ENCODE peak calls at places on chromosome 19, in ten cellular contexts. F is prostate gland, R is transverse colon, Q is endothelial cell of umbilical vein, L is GM12878, K is stomach, I is HCT116, C is breast epithelium, N is upper lobe of left lung, B is K562. J is an unnamed sample. For H3K9me3, the result is how much of the 10 kb centered on the place peaks cover.

GRCh38 chr19:7973883-7974282 is 30.4 kb upstream of the TIMM44 start:
- DNase-seq in F (no peak), R (no peak), Q (no peak), L (no peak), K (no peak), I (no peak), C (no peak), N (no peak), B (no peak), J (no peak)

GRCh38 chr19:49854861-49855263 is 3.9 kb downstream of the PTOV1 start:
- DNase-seq in F (no peak), R (no peak), Q (no peak), L (no peak), K (no peak), I (no peak), C (no peak), N (no peak), B (no peak), J (no peak)

GRCh38 chr19:51094696-51095279 is 12.1 kb upstream of the KLK14 start:
- DNase-seq in F (no peak), R (no peak), Q (peak), L (no peak), K (peak), I (no peak), C (no peak), N (peak), B (peak), J (no peak)

GRCh38 chr19:13847033-13847899 is 29.7 kb upstream of the NANOS3 start:
- DNase-seq in F (peak), R (peak), Q (peak), L (no peak), K (peak), I (peak), C (peak), N (peak), B (peak), J (peak)

GRCh38 chr19:39164289-39164688 is 32.5 kb upstream of the NCCRP1 start:
- DNase-seq in F (no peak), R (no peak), Q (no peak), L (no peak), K (no peak), I (no peak), C (no peak), N (no peak), B (no peak), J (no peak)

GRCh38 chr19:50465986-50466771 is 10.1 kb upstream of the EMC10 start:
- DNase-seq in F (no peak), R (peak), Q (no peak), L (no peak), K (peak), I (peak), C (no peak), N (peak), B (peak), J (no peak)

GRCh38 chr19:49119411-49120324 is at the start of gene PPFIA3:
- DNase-seq in F (peak), R (peak), Q (peak), L (no peak), K (peak), I (no peak), C (peak), N (peak), B (peak), J (no peak)

GRCh38 chr19:19606021-19606420 is 12.5 kb downstream of the PBX4 start:
- DNase-seq in F (no peak), R (peak), Q (no peak), L (no peak), K (peak), I (peak), C (no peak), N (no peak), B (no peak), J (no peak)

GRCh38 chr19:8302734-8303133 is 5.4 kb downstream of the CD320 start:
- DNase-seq in F (no peak), R (no peak), Q (no peak), L (no peak), K (peak), I (no peak), C (no peak), N (peak), B (no peak), J (no peak)

GRCh38 chr19:41993612-41994483 is at the start of gene ATP1A3:
- DNase-seq in F (peak), R (peak), Q (peak), L (no peak), K (peak), I (peak), C (no peak), N (peak), B (peak), J (no peak)

GRCh38 chr19:48230555-48231129 is 25.1 kb downstream of the CARD8 start:
- DNase-seq in F (no peak), R (no peak), Q (no peak), L (no peak), K (no peak), I (no peak), C (no peak), N (no peak), B (peak), J (no peak)

GRCh38 chr19:49338023-49338677 is 2.9 kb downstream of the CD37 start:
- DNase-seq in F (no peak), R (no peak), Q (no peak), L (no peak), K (no peak), I (no peak), C (peak), N (no peak), B (no peak), J (no peak)

GRCh38 chr19:43532571-43532961 is 422 bp upstream of the ZNF575 start:
- DNase-seq in F (peak), R (peak), Q (no peak), L (no peak), K (peak), I (peak), C (peak), N (peak), B (no peak), J (no peak)

GRCh38 chr19:13872695-13873389 is 4.1 kb upstream of the NANOS3 start:
- DNase-seq in F (no peak), R (no peak), Q (peak), L (no peak), K (no peak), I (no peak), C (no peak), N (no peak), B (peak), J (no peak)

GRCh38 chr19:7145494-7145893 is 76.0 kb downstream of the ZNF557 start:
- DNase-seq in F (no peak), R (peak), Q (no peak), L (no peak), K (no peak), I (no peak), C (no peak), N (no peak), B (no peak), J (no peak)

GRCh38 chr19:5808120-5808816 is 3.4 kb downstream of the NRTN start:
- DNase-seq in F (no peak), R (no peak), Q (no peak), L (no peak), K (no peak), I (no peak), C (no peak), N (no peak), B (no peak), J (no peak)

GRCh38 chr19:50173144-50173543 is 10.1 kb upstream of the IZUMO2 start:
- DNase-seq in F (peak), R (peak), Q (no peak), L (peak), K (peak), I (no peak), C (no peak), N (no peak), B (peak), J (no peak)

GRCh38 chr19:16025108-16026101 is 50.9 kb upstream of the TPM4 start:
- DNase-seq in F (no peak), R (peak), Q (peak), L (no peak), K (peak), I (peak), C (peak), N (peak), B (peak), J (no peak)

GRCh38 chr19:33580026-33580644 is 41.6 kb upstream of the CHST8 start:
- DNase-seq in F (peak), R (no peak), Q (no peak), L (no peak), K (peak), I (no peak), C (peak), N (no peak), B (no peak), J (no peak)

GRCh38 chr19:52554216-52554971 is 15.7 kb upstream of the ZNF701 start:
- DNase-seq in F (no peak), R (no peak), Q (no peak), L (no peak), K (no peak), I (no peak), C (no peak), N (no peak), B (no peak), J (no peak)
- H3K9me3 ChIP-seq in F (under half), R (half or more), Q (under half), L (half or more), K (half or more), I (under half), C (half or more), N (half or more), B (under half), J (under half)

DNA sequence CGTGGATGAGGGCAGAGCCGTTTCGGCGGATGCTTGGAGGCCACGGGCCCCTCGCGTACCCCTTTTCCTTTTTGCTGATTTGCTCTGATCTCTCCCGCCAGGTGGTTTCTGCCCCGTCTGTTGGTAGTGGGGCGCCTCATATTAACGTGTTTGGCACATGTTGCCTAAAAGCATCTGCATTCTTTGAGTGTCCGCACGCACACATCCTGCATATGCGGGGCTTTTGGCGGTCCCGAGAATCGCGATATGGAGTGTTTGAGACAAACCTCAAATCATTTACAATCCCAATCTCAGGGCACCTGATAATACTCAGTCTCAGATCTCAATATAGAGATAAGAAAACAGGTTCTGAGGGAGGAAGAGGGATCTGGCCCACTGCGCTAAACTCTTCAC is 809 bp downstream of the U2AF2 start:
- DNase-seq in F (no peak), R (no peak), Q (no peak), L (no peak), K (no peak), I (no peak), C (no peak), N (no peak), B (no peak), J (no peak)
- TF ChIP-seq POLR2AphosphoS5 in F (no peak), R (no peak), Q (no peak), L (no peak), K (no peak), I (no peak), C (no peak), N (no peak), B (no peak), J (no peak)

DNA sequence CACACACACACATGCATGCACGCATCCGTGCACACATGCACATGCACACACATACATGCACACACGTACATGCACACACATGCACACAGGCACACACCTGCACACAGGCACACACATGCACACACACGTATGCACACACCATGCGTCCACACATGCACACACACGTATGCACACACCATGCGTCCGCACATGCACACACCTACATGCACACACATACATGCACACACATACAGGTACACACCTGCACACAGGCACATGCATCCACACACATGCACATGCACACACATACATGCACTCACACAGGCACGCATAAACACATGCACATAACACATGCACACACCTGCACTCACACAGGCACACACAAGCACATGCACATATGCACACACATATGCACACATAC is 112.1 kb downstream of the DPF1 start:
- DNase-seq in F (no peak), R (no peak), Q (no peak), L (no peak), K (no peak), I (no peak), C (no peak), N (no peak), B (no peak), J (no peak)
- H3K4me3 ChIP-seq in F (no peak), R (no peak), Q (no peak), L (no peak), K (no peak), I (no peak), C (no peak), N (no peak), B (no peak), J (no peak)

GRCh38 chr19:53147645-53148044 is 11.2 kb downstream of the ZNF347 start:
- DNase-seq in F (no peak), R (no peak), Q (no peak), L (no peak), K (no peak), I (no peak), C (no peak), N (no peak), B (no peak), J (no peak)
- H3K9me3 ChIP-seq in F (under half), R (half or more), Q (under half), L (under half), K (half or more), I (under half), C (half or more), N (half or more), B (under half), J (under half)

DNA sequence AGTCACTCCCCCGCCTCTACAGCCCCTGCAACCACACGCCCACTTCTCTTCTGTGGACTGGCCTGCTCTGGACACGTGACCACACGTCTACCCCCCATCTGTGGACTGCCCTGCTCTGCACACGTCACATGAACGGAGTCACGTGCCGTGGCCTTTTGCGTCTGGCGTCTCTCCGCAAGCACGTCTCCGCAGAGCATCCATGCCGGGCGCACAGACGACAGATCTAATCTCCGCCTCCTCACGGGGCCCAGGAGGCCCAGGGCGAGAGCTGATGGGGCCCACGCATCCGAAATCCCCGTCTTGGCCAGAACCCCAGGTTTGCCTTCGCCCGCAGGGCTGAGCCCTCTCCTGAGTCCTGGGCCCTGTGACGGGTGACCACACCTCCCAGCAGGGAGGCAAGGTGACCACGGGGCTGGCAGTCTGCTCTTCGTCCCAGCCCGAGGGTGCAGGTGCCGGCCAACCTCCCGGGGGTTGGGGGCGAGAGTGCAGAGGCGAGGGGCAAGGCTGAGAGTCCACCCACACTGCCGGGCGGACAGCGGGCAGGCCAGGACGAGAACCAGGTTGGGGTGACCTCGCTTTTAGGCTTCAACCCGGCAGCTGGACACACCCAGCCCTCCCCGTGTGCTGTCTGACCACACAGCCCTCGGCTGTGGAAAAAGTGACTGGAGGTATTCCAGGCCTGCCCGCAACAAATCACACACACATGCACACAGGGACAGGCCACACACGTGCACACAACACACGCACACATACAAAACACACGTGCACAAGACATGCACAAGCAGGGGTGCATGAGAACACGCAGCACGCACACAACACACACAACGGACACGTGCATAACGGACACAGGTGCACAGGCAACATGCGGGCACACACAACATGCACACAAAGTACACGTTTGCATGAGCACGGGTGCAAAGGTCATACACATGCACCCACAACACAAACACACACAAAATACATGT is 3.9 kb downstream of the SBNO2 start:
- DNase-seq in F (peak), R (peak), Q (no peak), L (no peak), K (peak), I (no peak), C (no peak), N (no peak), B (no peak), J (no peak)
- TF ChIP-seq POLR2AphosphoS5 in F (peak), R (peak), Q (no peak), L (no peak), K (peak), I (no peak), C (peak), N (no peak), B (no peak), J (no peak)

GRCh38 chr19:55000761-55001160 is 34.6 kb downstream of the NLRP2 start:
- DNase-seq in F (no peak), R (no peak), Q (no peak), L (no peak), K (no peak), I (no peak), C (no peak), N (no peak), B (no peak), J (no peak)

DNA sequence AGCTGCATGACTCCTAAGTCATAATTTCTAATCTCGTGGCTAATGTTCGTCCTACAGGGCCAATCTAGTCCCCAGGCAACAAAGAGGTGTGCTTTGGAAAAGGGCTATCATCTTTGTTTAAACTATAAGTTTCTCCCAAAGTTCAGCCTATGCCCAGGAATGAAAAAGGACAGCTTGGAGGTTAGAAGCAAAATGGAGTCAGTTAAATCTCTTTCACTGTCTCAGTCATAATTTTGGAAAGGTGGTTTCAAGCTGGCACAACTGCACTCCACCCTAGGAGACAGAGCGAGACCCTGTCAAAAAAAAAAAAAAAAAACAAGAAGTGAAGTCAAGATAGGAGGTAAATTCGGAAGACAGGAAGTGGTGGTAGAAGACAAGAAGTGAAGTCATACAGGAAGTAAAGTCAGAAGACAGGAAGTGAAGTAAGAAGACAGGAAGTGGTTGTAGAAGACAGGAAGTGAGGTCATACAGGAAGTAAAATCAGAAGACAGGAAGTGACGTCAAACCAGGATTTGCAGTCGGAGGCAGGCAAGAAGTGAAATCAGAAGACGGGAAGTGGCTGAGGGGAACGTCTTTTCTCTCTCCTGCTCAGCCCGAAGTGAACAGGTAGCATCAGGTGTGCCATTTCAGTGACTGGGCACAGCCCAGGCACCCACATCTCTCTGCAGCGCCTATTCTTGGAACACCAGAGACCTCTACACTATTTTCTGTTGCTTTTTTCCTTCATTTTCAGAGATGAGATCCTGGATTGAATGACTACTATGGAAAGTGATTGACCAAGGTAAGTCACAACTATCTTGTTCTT is 32.2 kb downstream of the GP6 start:
- DNase-seq in F (no peak), R (no peak), Q (no peak), L (peak), K (no peak), I (peak), C (no peak), N (no peak), B (peak), J (peak)
- H3K4me3 ChIP-seq in F (peak), R (peak), Q (no peak), L (peak), K (peak), I (peak), C (peak), N (peak), B (peak), J (peak)

GRCh38 chr19:11856568-11857264 is 8.2 kb downstream of the ZNF439 start:
- DNase-seq in F (no peak), R (peak), Q (no peak), L (no peak), K (no peak), I (no peak), C (no peak), N (peak), B (no peak), J (no peak)

GRCh38 chr19:11860721-11861120 is 12.2 kb downstream of the ZNF439 start:
- DNase-seq in F (no peak), R (no peak), Q (no peak), L (no peak), K (no peak), I (no peak), C (no peak), N (no peak), B (no peak), J (no peak)

GRCh38 chr19:11861301-11861700 is 12.8 kb downstream of the ZNF439 start:
- DNase-seq in F (no peak), R (no peak), Q (no peak), L (no peak), K (no peak), I (no peak), C (no peak), N (no peak), B (no peak), J (no peak)
- H3K9me3 ChIP-seq in F (under half), R (under half), Q (under half), L (under half), K (half or more), I (under half), C (half or more), N (under half), B (under half), J (under half)

GRCh38 chr19:31268751-31269150 is 80.5 kb downstream of the TSHZ3 start:
- DNase-seq in F (no peak), R (no peak), Q (no peak), L (no peak), K (no peak), I (no peak), C (no peak), N (no peak), B (no peak), J (no peak)

GRCh38 chr19:31269425-31270127 is 79.7 kb downstream of the TSHZ3 start:
- DNase-seq in F (no peak), R (no peak), Q (no peak), L (no peak), K (no peak), I (no peak), C (no peak), N (no peak), B (no peak), J (no peak)

GRCh38 chr19:31270897-31271568 is 78.2 kb downstream of the TSHZ3 start:
- DNase-seq in F (no peak), R (no peak), Q (no peak), L (no peak), K (no peak), I (no peak), C (no peak), N (no peak), B (no peak), J (no peak)

GRCh38 chr19:31272707-31273106 is 76.5 kb downstream of the TSHZ3 start:
- DNase-seq in F (no peak), R (no peak), Q (no peak), L (no peak), K (no peak), I (no peak), C (no peak), N (no peak), B (no peak), J (no peak)

GRCh38 chr19:31271569-31271911 is 77.7 kb downstream of the TSHZ3 start:
- DNase-seq in F (no peak), R (no peak), Q (no peak), L (no peak), K (no peak), I (no peak), C (no peak), N (no peak), B (no peak), J (peak)
- TF ChIP-seq POLR2AphosphoS5 in F (no peak), R (no peak), Q (no peak), L (no peak), K (no peak), I (no peak), C (no peak), N (no peak), B (no peak), J (no peak)